ENCODE peak calls at places on chromosomes 2 and 18, in five cellular contexts. U, C, O, X and R are unnamed samples.

GRCh38 chr2:107062173-107062572 is 176.2 kb upstream of the ST6GAL2 start:
- DNase-seq in U (no peak), C (no peak), O (no peak), X (peak), R (peak)

GRCh38 chr2:185502351-185502750 is 236.3 kb upstream of the FSIP2 start:
- DNase-seq in U (no peak), C (no peak), O (no peak), X (no peak), R (no peak)

GRCh38 chr18:24552218-24552617 is 91.8 kb downstream of the HRH4 start:
- DNase-seq in U (no peak), C (no peak), O (no peak), X (no peak), R (no peak)

GRCh38 chr2:8389373-8390108 is 292.3 kb upstream of the ID2 start:
- DNase-seq in U (no peak), C (no peak), O (no peak), X (no peak), R (no peak)

GRCh38 chr2:240259924-240260529 is 119.6 kb upstream of the OTOS start:
- DNase-seq in U (no peak), C (no peak), O (no peak), X (no peak), R (peak)

GRCh38 chr2:68653034-68653433 is 9.7 kb downstream of the PROKR1 start:
- DNase-seq in U (no peak), C (no peak), O (no peak), X (no peak), R (no peak)

GRCh38 chr2:239693330-239693729 is 292.5 kb upstream of the HDAC4 start:
- DNase-seq in U (no peak), C (no peak), O (no peak), X (no peak), R (no peak)

GRCh38 chr2:171592026-171592555 is 69.8 kb downstream of the CYBRD1 start:
- DNase-seq in U (no peak), C (no peak), O (no peak), X (no peak), R (no peak)

GRCh38 chr18:78972930-78973331 is 6.7 kb upstream of the SALL3 start:
- DNase-seq in U (no peak), C (no peak), O (no peak), X (no peak), R (no peak)

GRCh38 chr2:191678437-191679110 is 638 bp downstream of the NABP1 start:
- DNase-seq in U (peak), C (peak), O (peak), X (peak), R (peak)

GRCh38 chr2:207166039-207166348 is 246 bp upstream of the KLF7 start:
- DNase-seq in U (peak), C (peak), O (peak), X (peak), R (peak)

GRCh38 chr2:235139956-235140800 is 188.4 kb downstream of the SH3BP4 start:
- DNase-seq in U (no peak), C (no peak), O (peak), X (no peak), R (no peak)

GRCh38 chr18:10973579-10974260 is 175.6 kb downstream of the PIEZO2 start:
- DNase-seq in U (no peak), C (no peak), O (no peak), X (no peak), R (no peak)

GRCh38 chr2:219616550-219616949 is 10.9 kb upstream of the SLC4A3 start:
- DNase-seq in U (no peak), C (no peak), O (no peak), X (peak), R (peak)

GRCh38 chr2:104539649-104540048 is 314.3 kb upstream of the POU3F3 start:
- DNase-seq in U (no peak), C (no peak), O (no peak), X (no peak), R (no peak)

GRCh38 chr18:44790860-44791259 is 110.2 kb downstream of the SETBP1 start:
- DNase-seq in U (no peak), C (no peak), O (no peak), X (no peak), R (no peak)

GRCh38 chr2:10918661-10919414 is 7.1 kb downstream of the KCNF1 start:
- DNase-seq in U (no peak), C (peak), O (no peak), X (peak), R (no peak)

GRCh38 chr18:77006305-77007175 is 126.0 kb downstream of the MBP start:
- DNase-seq in U (no peak), C (no peak), O (no peak), X (no peak), R (no peak)

GRCh38 chr2:207792244-207792785 is 22.6 kb upstream of the FZD5 start:
- DNase-seq in U (no peak), C (no peak), O (no peak), X (no peak), R (no peak)

GRCh38 chr2:138239902-138240595 is 261.5 kb upstream of the SPOPL start:
- DNase-seq in U (no peak), C (no peak), O (no peak), X (no peak), R (no peak)

GRCh38 chr2:217361491-217361890 is 501.6 kb upstream of the TNP1 start:
- DNase-seq in U (no peak), C (no peak), O (no peak), X (no peak), R (no peak)

GRCh38 chr2:9618410-9618809 is 12.4 kb downstream of the YWHAQ start:
- DNase-seq in U (no peak), C (no peak), O (no peak), X (no peak), R (no peak)

GRCh38 chr2:136376211-136376610 is 258.3 kb upstream of the CXCR4 start:
- DNase-seq in U (no peak), C (peak), O (peak), X (no peak), R (no peak)

GRCh38 chr2:2828774-2829368 is 497.8 kb upstream of the MYT1L start:
- DNase-seq in U (no peak), C (peak), O (peak), X (no peak), R (peak)

GRCh38 chr2:20242727-20243377 is 17.9 kb upstream of the SDC1 start:
- DNase-seq in U (no peak), C (no peak), O (peak), X (no peak), R (no peak)

GRCh38 chr18:73023975-73024374 is 156.2 kb upstream of the NETO1 start:
- DNase-seq in U (no peak), C (no peak), O (no peak), X (no peak), R (no peak)

GRCh38 chr2:180787330-180787729 is 193.1 kb upstream of the UBE2E3 start:
- DNase-seq in U (no peak), C (no peak), O (no peak), X (no peak), R (no peak)

GRCh38 chr2:28365158-28365557 is 27.5 kb upstream of the FOSL2 start:
- DNase-seq in U (no peak), C (no peak), O (no peak), X (no peak), R (no peak)

GRCh38 chr2:145724499-145724898 is 1204.6 kb upstream of the ZEB2 start:
- DNase-seq in U (no peak), C (no peak), O (no peak), X (no peak), R (no peak)

GRCh38 chr2:219059725-219060682 is 717 bp downstream of the IHH start:
- DNase-seq in U (no peak), C (peak), O (peak), X (no peak), R (no peak)

GRCh38 chr2:100248971-100249370 is 73.3 kb downstream of the LONRF2 start:
- DNase-seq in U (no peak), C (no peak), O (no peak), X (no peak), R (no peak)

GRCh38 chr2:8682719-8683667 is 1.1 kb downstream of the ID2 start:
- DNase-seq in U (peak), C (peak), O (no peak), X (no peak), R (no peak)

GRCh38 chr2:192042126-192042525 is 152.6 kb downstream of the TMEFF2 start:
- DNase-seq in U (no peak), C (no peak), O (no peak), X (no peak), R (no peak)

GRCh38 chr2:40202798-40203400 is 249.0 kb downstream of the SLC8A1 start:
- DNase-seq in U (no peak), C (no peak), O (no peak), X (no peak), R (no peak)

GRCh38 chr2:20422679-20423271 is 24.1 kb upstream of the RHOB start:
- DNase-seq in U (no peak), C (no peak), O (peak), X (no peak), R (peak)

GRCh38 chr2:54360055-54360792 is 95.9 kb upstream of the SPTBN1 start:
- DNase-seq in U (peak), C (no peak), O (no peak), X (peak), R (no peak)

GRCh38 chr2:230008708-230009066 is 60.0 kb downstream of the SLC16A14 start:
- DNase-seq in U (no peak), C (no peak), O (no peak), X (no peak), R (no peak)

GRCh38 chr2:241798081-241798630 is 10.8 kb upstream of the NEU4 start:
- DNase-seq in U (peak), C (peak), O (no peak), X (peak), R (no peak)

GRCh38 chr2:74387346-74387745 is 7.2 kb upstream of the DCTN1 start:
- DNase-seq in U (no peak), C (no peak), O (no peak), X (no peak), R (no peak)
- H3K27ac ChIP-seq in U (peak), C (no peak), O (no peak), X (peak), R (peak)

DNA sequence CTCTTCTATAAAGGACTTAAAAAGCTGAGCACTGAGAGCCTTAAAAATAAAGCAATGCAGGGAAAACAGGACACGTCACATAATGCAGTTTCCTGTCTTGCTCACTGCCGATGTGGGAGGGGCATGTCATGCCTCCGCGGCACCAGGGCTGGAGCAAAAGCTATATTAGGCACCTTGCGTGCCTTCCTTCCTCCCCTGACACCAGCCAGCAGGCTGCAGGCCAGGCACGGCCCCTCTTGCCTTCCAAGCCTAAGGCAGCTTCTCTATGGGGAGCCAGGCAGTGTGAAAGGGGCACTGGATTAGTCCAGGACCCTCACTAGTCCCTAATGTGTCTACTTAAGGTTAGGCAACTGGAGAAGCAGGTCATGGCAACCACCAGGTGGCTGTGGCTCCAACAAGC is 26.3 kb downstream of the MRPL35 start:
- DNase-seq in U (peak), C (no peak), O (no peak), X (peak), R (peak)
- TF ChIP-seq CTCF in U (no peak), C (no peak), O (no peak), X (peak), R (no peak)

GRCh38 chr2:174662459-174662858 is 64.9 kb upstream of the WIPF1 start:
- DNase-seq in U (peak), C (no peak), O (no peak), X (no peak), R (no peak)

GRCh38 chr2:174660984-174661675 is 63.5 kb upstream of the WIPF1 start:
- DNase-seq in U (no peak), C (no peak), O (no peak), X (no peak), R (no peak)

GRCh38 chr2:174663572-174663971 is 66.0 kb upstream of the WIPF1 start:
- DNase-seq in U (peak), C (no peak), O (no peak), X (no peak), R (peak)

GRCh38 chr2:174664084-174664759 is 66.6 kb upstream of the WIPF1 start:
- DNase-seq in U (no peak), C (no peak), O (no peak), X (no peak), R (no peak)

GRCh38 chr2:174662859-174663258 is 65.3 kb upstream of the WIPF1 start:
- DNase-seq in U (no peak), C (no peak), O (no peak), X (no peak), R (no peak)
- H3K27ac ChIP-seq in U (peak), C (peak), O (no peak), X (peak), R (peak)

DNA sequence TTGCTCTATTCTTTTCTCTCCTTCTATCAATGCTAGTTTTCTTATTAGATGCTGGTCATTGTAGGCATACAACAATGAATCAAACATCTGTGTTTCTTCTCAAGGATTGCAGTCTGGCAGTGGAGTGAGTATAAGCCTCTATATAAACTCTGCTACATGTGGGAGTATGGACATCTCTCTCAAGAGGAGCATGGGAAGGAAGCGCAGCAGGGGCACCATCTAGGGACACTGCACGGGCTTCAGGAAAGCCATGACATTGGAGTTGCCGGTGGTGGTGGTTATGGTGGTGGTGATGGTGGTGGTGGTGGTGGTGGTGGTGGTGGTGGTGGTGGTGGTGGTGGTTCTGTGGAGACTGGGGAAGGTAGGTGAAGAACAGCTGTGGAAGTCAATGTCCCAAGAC is 462.6 kb downstream of the RNF144A start:
- DNase-seq in U (no peak), C (peak), O (no peak), X (no peak), R (no peak)
- TF ChIP-seq CTCF in U (no peak), C (no peak), O (peak), X (no peak), R (no peak)

GRCh38 chr2:102138331-102138730 is 4.2 kb upstream of the IL1R1 start:
- DNase-seq in U (no peak), C (no peak), O (no peak), X (no peak), R (no peak)
- H3K27ac ChIP-seq in U (no peak), C (no peak), O (no peak), X (no peak), R (no peak)

DNA sequence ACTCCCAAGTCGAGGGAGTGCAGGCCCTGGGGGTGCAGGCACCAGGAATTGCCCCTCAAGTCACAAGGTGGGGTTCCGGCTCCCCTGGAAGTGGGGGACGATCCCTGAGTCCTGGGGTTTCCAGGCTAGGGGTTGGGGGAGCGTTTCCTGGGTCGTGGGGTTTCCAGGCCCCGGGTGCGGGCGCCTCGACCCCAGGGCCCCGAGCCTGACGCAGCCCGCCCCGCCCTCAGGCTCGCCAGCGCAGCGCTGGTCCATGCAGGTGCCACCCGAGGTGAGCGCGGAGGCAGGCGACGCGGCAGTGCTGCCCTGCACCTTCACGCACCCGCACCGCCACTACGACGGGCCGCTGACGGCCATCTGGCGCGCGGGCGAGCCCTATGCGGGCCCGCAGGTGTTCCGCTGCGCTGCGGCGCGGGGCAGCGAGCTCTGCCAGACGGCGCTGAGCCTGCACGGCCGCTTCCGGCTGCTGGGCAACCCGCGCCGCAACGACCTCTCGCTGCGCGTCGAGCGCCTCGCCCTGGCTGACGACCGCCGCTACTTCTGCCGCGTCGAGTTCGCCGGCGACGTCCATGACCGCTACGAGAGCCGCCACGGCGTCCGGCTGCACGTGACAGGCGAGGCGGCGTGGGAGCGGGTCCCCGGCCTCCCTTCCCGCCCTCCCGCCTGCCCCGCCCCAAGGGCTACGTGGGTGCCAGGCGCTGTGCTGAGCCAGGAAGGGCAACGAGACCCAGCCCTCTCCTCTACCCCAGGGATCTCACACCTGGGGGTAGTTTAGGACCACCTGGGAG is 12.0 kb downstream of the SIGLEC15 start:
- DNase-seq in U (no peak), C (peak), O (peak), X (peak), R (peak)
- TF ChIP-seq CTCF in U (peak), C (no peak), O (peak), X (peak), R (peak)

GRCh38 chr2:221574231-221574570 is 2.1 kb upstream of the EPHA4 start:
- DNase-seq in U (no peak), C (no peak), O (no peak), X (no peak), R (no peak)
- H3K27ac ChIP-seq in U (peak), C (peak), O (no peak), X (no peak), R (peak)